ENCODE peak calls at places on chromosomes 6 and 20, in seven cellular contexts. V, K, G, S, W, X and F are unnamed samples.

GRCh38 chr6:22785036-22785435 is 215.7 kb downstream of the HDGFL1 start:
- DNase-seq in S (peak), K (no peak), V (no peak), X (peak), G (peak), W (no peak), F (no peak)

GRCh38 chr6:3409699-3410384 is 47.0 kb downstream of the SLC22A23 start:
- DNase-seq in W (no peak), G (no peak), X (no peak), S (no peak), K (no peak), V (no peak), F (no peak)

GRCh38 chr6:11264100-11264499 is 31.6 kb upstream of the NEDD9 start:
- DNase-seq in K (no peak), X (no peak), G (no peak), W (no peak), S (no peak), V (no peak), F (no peak)

GRCh38 chr20:47784599-47785320 is 521 bp downstream of the SULF2 start:
- DNase-seq in G (no peak), X (peak), K (peak), V (no peak), W (peak), S (no peak), F (peak)

GRCh38 chr20:62792182-62792939 is 3.9 kb upstream of the MRGBP start:
- DNase-seq in X (no peak), V (no peak), W (no peak), G (no peak), K (no peak), S (no peak), F (no peak)

GRCh38 chr6:109610555-109610954 is 80.4 kb downstream of the AK9 start:
- DNase-seq in W (no peak), V (no peak), S (no peak), X (no peak), G (no peak), K (no peak), F (no peak)

GRCh38 chr6:29696147-29697129 is 15.5 kb upstream of the ZFP57 start:
- DNase-seq in X (no peak), K (no peak), S (peak), W (no peak), G (no peak), V (no peak), F (no peak)

GRCh38 chr20:49893242-49894072 is 21.9 kb downstream of the SPATA2 start:
- DNase-seq in X (no peak), W (no peak), K (no peak), G (no peak), S (no peak), V (no peak), F (no peak)

GRCh38 chr20:52783769-52784168 is 188.4 kb upstream of the TSHZ2 start:
- DNase-seq in X (no peak), W (no peak), S (no peak), V (no peak), K (no peak), G (no peak), F (no peak)